ENCODE peak calls at places on chromosomes 3 and 15, in five cellular contexts. One of them, this sample, is unnamed.

GRCh38 chr15:52464478-52464877 is 64.2 kb downstream of the MYO5A start:
- DNase-seq in GM13976: peak
- DNase-seq in AG04450: no peak
- DNase-seq in sigmoid colon: no peak
- DNase-seq in HS-27A: no peak
- DNase-seq in this sample: no peak

GRCh38 chr15:73978896-73979295 is 13.2 kb downstream of the STOML1 start:
- DNase-seq in sigmoid colon: no peak
- DNase-seq in HS-27A: no peak
- DNase-seq in AG04450: no peak
- DNase-seq in GM13976: no peak
- DNase-seq in this sample: no peak

GRCh38 chr3:127745656-127746399 is 73.1 kb downstream of the ABTB1 start:
- DNase-seq in AG04450: no peak
- DNase-seq in HS-27A: no peak
- DNase-seq in sigmoid colon: no peak
- DNase-seq in GM13976: no peak
- DNase-seq in this sample: no peak

GRCh38 chr15:96349034-96349932 is 18.8 kb downstream of the NR2F2 start:
- DNase-seq in GM13976: no peak
- DNase-seq in AG04450: no peak
- DNase-seq in HS-27A: no peak
- DNase-seq in sigmoid colon: no peak
- DNase-seq in this sample: no peak

GRCh38 chr3:107870096-107870495 is 220.7 kb downstream of the CD47 start:
- DNase-seq in AG04450: no peak
- DNase-seq in HS-27A: no peak
- DNase-seq in sigmoid colon: no peak
- DNase-seq in GM13976: no peak
- DNase-seq in this sample: no peak

GRCh38 chr3:38634133-38634532 is 15.4 kb downstream of the SCN5A start:
- DNase-seq in AG04450: no peak
- DNase-seq in sigmoid colon: no peak
- DNase-seq in GM13976: no peak
- DNase-seq in HS-27A: peak
- DNase-seq in this sample: peak

GRCh38 chr3:15795563-15796308 is 2.0 kb downstream of the ANKRD28 start:
- DNase-seq in AG04450: no peak
- DNase-seq in sigmoid colon: no peak
- DNase-seq in GM13976: no peak
- DNase-seq in HS-27A: no peak
- DNase-seq in this sample: no peak

GRCh38 chr3:30241721-30242120 is 364.7 kb upstream of the TGFBR2 start:
- DNase-seq in HS-27A: no peak
- DNase-seq in AG04450: no peak
- DNase-seq in GM13976: no peak
- DNase-seq in sigmoid colon: no peak
- DNase-seq in this sample: no peak

GRCh38 chr15:46304320-46304719 is 669.5 kb downstream of the SQOR start:
- DNase-seq in HS-27A: no peak
- DNase-seq in sigmoid colon: no peak
- DNase-seq in GM13976: no peak
- DNase-seq in AG04450: no peak
- DNase-seq in this sample: no peak

GRCh38 chr3:127438371-127438770 is 150.5 kb upstream of the PRR20G start:
- DNase-seq in GM13976: no peak
- DNase-seq in HS-27A: no peak
- DNase-seq in sigmoid colon: peak
- DNase-seq in AG04450: no peak
- DNase-seq in this sample: no peak

GRCh38 chr15:91133511-91133910 is 33.5 kb downstream of the SV2B start:
- DNase-seq in AG04450: no peak
- DNase-seq in GM13976: no peak
- DNase-seq in sigmoid colon: no peak
- DNase-seq in HS-27A: no peak
- DNase-seq in this sample: no peak

GRCh38 chr15:62559049-62559733 is 394.1 kb upstream of the C2CD4B start:
- DNase-seq in AG04450: no peak
- DNase-seq in HS-27A: no peak
- DNase-seq in GM13976: no peak
- DNase-seq in sigmoid colon: no peak
- DNase-seq in this sample: no peak

GRCh38 chr3:124783696-124784095 is 53.4 kb downstream of the UMPS start:
- DNase-seq in GM13976: no peak
- DNase-seq in sigmoid colon: no peak
- DNase-seq in HS-27A: no peak
- DNase-seq in AG04450: no peak
- DNase-seq in this sample: no peak

GRCh38 chr3:148551767-148552260 is 145.9 kb upstream of the AGTR1 start:
- DNase-seq in HS-27A: no peak
- DNase-seq in GM13976: no peak
- DNase-seq in sigmoid colon: no peak
- DNase-seq in AG04450: no peak
- DNase-seq in this sample: no peak

GRCh38 chr15:98755138-98755537 is 106.8 kb downstream of the IGF1R start:
- DNase-seq in HS-27A: no peak
- DNase-seq in sigmoid colon: no peak
- DNase-seq in AG04450: no peak
- DNase-seq in GM13976: no peak
- DNase-seq in this sample: no peak

GRCh38 chr15:57873564-57874209 is 167.2 kb downstream of the POLR2M start:
- DNase-seq in AG04450: no peak
- DNase-seq in HS-27A: peak
- DNase-seq in sigmoid colon: no peak
- DNase-seq in GM13976: no peak
- DNase-seq in this sample: peak

This sample was measured in non-pigmented ciliary epithelial cell.